ENCODE peak calls at places on chromosomes 11 and 22, in six cellular contexts. F is iPS DF 6.9, K is colonic mucosa, J is cardiac muscle cell, P is Karpas-422, L is heart right ventricle. W is an unnamed sample. For H3K9me3, the result is how much of the 10 kb centered on the place peaks cover.

GRCh38 chr11:117385906-117386305 is 58.3 kb downstream of the CEP164 start:
- DNase-seq in F (no peak), K (no peak), J (no peak), P (no peak), L (no peak), W (no peak)

GRCh38 chr11:69383946-69384547 is 90.1 kb downstream of the MYEOV start:
- DNase-seq in F (no peak), K (no peak), J (no peak), P (no peak), L (no peak), W (no peak)

GRCh38 chr11:119522609-119523008 is 99.6 kb upstream of the THY1 start:
- DNase-seq in F (no peak), K (no peak), J (no peak), P (no peak), L (no peak), W (no peak)

GRCh38 chr11:129117595-129118350 is 74.4 kb downstream of the ARHGAP32 start:
- DNase-seq in F (peak), K (peak), J (peak), P (peak), L (no peak), W (peak)

GRCh38 chr22:20494978-20495860 is at the start of gene KLHL22:
- DNase-seq in F (no peak), K (peak), J (peak), P (peak), L (peak), W (peak)

GRCh38 chr22:27377501-27377900 is 424.1 kb downstream of the MN1 start:
- DNase-seq in F (no peak), K (no peak), J (no peak), P (no peak), L (no peak), W (no peak)

GRCh38 chr11:128936546-128937275 is 6.0 kb downstream of the TP53AIP1 start:
- DNase-seq in F (peak), K (no peak), J (peak), P (no peak), L (no peak), W (no peak)

GRCh38 chr11:122879785-122880184 is 2.8 kb upstream of the JHY start:
- DNase-seq in F (no peak), K (no peak), J (peak), P (no peak), L (no peak), W (no peak)

GRCh38 chr11:77278595-77279506 is 22.6 kb downstream of the GDPD4 start:
- DNase-seq in F (no peak), K (no peak), J (no peak), P (no peak), L (no peak), W (no peak)

GRCh38 chr22:37569009-37569920 is 9.0 kb downstream of the CDC42EP1 start:
- DNase-seq in F (no peak), K (peak), J (no peak), P (no peak), L (no peak), W (no peak)

GRCh38 chr22:29216873-29217666 is 11.4 kb downstream of the EMID1 start:
- DNase-seq in F (no peak), K (no peak), J (no peak), P (no peak), L (no peak), W (no peak)

GRCh38 chr11:35621620-35622019 is 3.4 kb downstream of the FJX1 start:
- DNase-seq in F (no peak), K (no peak), J (no peak), P (no peak), L (no peak), W (no peak)

GRCh38 chr22:21834869-21835268 is 32.6 kb downstream of the MAPK1 start:
- DNase-seq in F (no peak), K (no peak), J (no peak), P (peak), L (no peak), W (no peak)

GRCh38 chr11:45560153-45560934 is 105.1 kb downstream of the CHST1 start:
- DNase-seq in F (no peak), K (no peak), J (peak), P (no peak), L (peak), W (no peak)

GRCh38 chr11:79461144-79461543 is 20.3 kb upstream of the TENM4 start:
- DNase-seq in F (no peak), K (no peak), J (peak), P (peak), L (no peak), W (no peak)

GRCh38 chr22:37751449-37752188 is 54.8 kb downstream of the TRIOBP start:
- DNase-seq in F (no peak), K (no peak), J (no peak), P (no peak), L (no peak), W (no peak)

GRCh38 chr11:12802418-12803085 is 128.3 kb downstream of the TEAD1 start:
- DNase-seq in F (no peak), K (peak), J (no peak), P (no peak), L (peak), W (no peak)

GRCh38 chr11:2515401-2516275 is 70.8 kb downstream of the KCNQ1 start:
- DNase-seq in F (no peak), K (peak), J (no peak), P (no peak), L (peak), W (no peak)

GRCh38 chr22:20316217-20316843 is 3.5 kb downstream of the DGCR6L start:
- DNase-seq in F (no peak), K (no peak), J (no peak), P (no peak), L (no peak), W (no peak)

DNA sequence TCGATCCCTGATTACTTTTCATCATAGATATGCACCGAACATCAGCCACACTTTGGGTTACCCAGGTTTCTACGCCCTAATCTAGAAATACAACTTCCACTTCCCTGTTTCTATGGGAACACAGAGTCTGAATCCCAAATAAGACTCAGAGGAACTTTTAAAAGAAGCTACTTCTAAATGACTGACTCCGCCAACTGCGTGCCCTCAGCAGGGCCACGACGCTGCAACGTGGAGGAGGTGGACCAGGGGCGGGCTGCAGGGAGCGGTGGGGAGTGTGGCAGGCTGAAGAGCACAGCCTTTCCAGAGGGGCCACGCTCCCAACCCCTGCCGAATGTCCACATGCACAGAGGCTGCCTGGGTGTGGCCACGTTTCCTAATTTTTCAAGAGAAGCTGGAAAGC is 304.0 kb downstream of the SHANK2 start:
- DNase-seq in F (no peak), K (no peak), J (no peak), P (no peak), L (no peak), W (no peak)
- H3K9me3 ChIP-seq in F (under half), K (under half), J (under half), P (under half), L (under half), W (under half)

GRCh38 chr22:40416636-40417035 is 46.2 kb downstream of the SGSM3 start:
- DNase-seq in F (no peak), K (no peak), J (no peak), P (no peak), L (no peak), W (no peak)

GRCh38 chr22:40417041-40417440 is 46.6 kb downstream of the SGSM3 start:
- DNase-seq in F (no peak), K (no peak), J (no peak), P (no peak), L (no peak), W (no peak)

GRCh38 chr22:40416267-40416570 is 45.8 kb downstream of the SGSM3 start:
- DNase-seq in F (no peak), K (no peak), J (no peak), P (no peak), L (no peak), W (no peak)

GRCh38 chr22:40414838-40415505 is 44.6 kb downstream of the SGSM3 start:
- DNase-seq in F (no peak), K (no peak), J (no peak), P (peak), L (no peak), W (no peak)

DNA sequence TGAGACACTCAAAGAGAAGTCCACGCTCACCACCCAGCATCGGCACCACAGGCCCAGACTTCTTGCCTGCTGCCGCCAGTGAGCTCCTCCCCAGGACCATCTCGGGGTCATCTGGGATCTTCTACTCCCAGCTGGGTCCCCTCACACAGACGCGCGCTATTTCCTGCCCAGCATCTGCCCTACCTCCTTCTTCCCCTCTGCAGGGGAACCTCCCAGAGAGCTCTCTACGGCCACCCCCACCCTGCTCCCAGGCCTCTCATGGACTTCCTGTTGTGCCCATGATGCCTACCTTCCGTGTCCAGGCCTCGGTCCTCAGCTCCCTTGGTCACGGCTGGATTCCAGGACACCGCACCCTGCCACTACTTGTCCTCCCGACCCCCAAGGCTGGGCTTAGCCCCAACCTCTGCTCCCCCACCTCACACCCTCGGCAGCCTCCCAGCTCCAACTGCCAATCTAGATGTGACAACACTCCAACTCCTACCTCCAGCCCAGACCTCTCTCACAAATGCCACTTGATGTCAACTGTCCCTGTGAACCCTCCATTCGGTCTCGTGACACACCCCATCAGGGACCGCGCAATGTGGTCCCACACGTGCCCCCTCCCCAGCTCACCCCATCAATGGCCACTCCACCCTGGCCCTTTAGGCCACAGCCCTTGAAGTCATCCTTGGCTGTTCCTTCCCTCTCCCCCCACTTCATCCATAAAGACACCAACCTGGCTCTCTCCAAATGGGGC is 45.3 kb downstream of the SGSM3 start:
- DNase-seq in F (no peak), K (no peak), J (no peak), P (peak), L (no peak), W (no peak)
- H3K4me3 ChIP-seq in F (no peak), K (no peak), J (no peak), P (peak), L (no peak), W (no peak)

GRCh38 chr11:48261600-48261999 is 2.1 kb upstream of the OR4X1 start:
- DNase-seq in F (no peak), K (no peak), J (no peak), P (no peak), L (no peak), W (no peak)
- H3K9me3 ChIP-seq in F (under half), K (under half), J (under half), P (under half), L (under half), W (under half)

GRCh38 chr11:63248966-63249365 is 5.6 kb upstream of the SLC22A25 start:
- DNase-seq in F (no peak), K (no peak), J (no peak), P (no peak), L (no peak), W (no peak)

GRCh38 chr11:63244862-63245261 is 1.5 kb upstream of the SLC22A25 start:
- DNase-seq in F (no peak), K (no peak), J (no peak), P (peak), L (no peak), W (no peak)

GRCh38 chr11:63246045-63246444 is 2.6 kb upstream of the SLC22A25 start:
- DNase-seq in F (no peak), K (no peak), J (no peak), P (no peak), L (no peak), W (no peak)

GRCh38 chr11:63251312-63251711 is 7.9 kb upstream of the SLC22A25 start:
- DNase-seq in F (no peak), K (no peak), J (no peak), P (no peak), L (no peak), W (no peak)

GRCh38 chr11:63250162-63251050 is 7.0 kb upstream of the SLC22A25 start:
- DNase-seq in F (no peak), K (no peak), J (no peak), P (no peak), L (no peak), W (no peak)
- H3K4me3 ChIP-seq in F (no peak), K (no peak), J (no peak), P (no peak), L (no peak), W (no peak)

GRCh38 chr22:49577168-49578060 is 250.3 kb downstream of the BRD1 start:
- DNase-seq in F (no peak), K (no peak), J (no peak), P (no peak), L (no peak), W (no peak)
- H3K9me3 ChIP-seq in F (under half), K (under half), J (under half), P (under half), L (under half), W (under half)

DNA sequence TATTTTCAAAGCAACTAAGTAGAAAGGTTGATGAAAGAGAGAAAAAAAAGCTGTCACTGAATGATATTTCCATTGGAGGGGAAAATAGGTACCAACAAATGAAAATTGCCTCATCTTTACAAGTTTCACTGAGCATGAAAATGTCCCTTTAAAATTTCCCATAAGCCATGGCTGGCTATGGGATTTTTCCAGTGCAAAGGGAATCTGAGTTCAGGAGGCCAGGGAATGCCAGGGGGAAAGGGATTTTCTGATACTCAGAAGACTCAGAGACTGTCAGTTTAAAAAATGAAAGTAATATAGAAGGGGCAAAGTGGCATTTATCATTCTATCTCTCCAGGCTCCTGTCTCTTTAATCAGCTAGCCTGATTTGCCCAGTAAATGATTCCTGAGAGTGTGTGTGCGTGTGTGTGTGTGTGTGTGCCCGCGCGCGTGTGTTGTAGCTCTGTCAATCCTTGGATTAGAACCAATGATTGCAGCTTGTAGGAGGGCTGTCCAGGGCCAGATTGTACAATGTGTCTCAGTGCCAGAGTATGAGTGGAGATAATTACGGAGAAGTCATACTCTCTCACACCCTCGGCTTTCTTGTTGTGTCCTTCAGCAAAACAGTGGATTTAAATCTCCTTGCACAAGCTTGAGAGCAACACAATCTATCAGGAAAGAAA is at the start of gene NTM:
- DNase-seq in F (no peak), K (peak), J (peak), P (no peak), L (peak), W (no peak)
- H3K4me3 ChIP-seq in F (no peak), K (no peak), J (no peak), P (no peak), L (no peak), W (no peak)

DNA sequence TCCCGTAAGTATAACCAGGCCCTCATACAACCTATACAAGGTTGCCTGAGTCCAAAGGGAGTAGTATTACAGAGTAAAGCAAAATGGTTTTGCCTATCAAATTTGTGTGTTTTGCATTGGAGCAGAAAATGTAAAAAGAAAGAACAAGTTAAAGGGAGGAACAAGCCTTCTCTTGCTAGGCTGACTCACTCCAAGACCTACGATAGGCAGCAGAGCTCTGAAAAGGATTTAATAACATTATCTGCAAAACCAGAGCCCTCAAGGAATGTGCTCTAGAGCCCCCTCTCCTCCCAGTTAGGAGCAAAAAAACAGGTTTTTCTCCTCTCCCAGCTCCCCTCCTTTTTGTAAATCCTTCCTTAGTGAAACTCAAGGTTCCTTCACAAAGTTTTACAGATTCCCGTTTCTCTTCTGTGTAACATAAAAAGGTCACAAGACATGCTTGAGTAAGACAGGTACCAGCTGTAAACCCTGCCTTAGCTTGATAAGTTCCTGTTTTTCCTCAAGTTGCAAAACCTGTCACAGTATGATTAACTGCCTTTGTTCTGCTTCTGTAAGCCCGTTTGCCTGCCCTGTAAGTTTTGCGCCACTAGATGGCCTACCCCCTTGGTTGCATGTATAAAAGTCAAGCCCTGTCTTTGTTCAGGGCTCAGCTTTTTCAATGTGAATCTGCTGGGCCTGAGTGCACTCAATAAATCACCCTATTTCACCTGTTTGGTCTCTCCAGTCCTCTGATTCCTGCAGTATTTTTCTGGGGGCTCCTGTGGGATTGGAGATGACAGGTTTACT is 498.2 kb downstream of the KCNA4 start:
- DNase-seq in F (peak), K (no peak), J (no peak), P (peak), L (no peak), W (no peak)
- H3K9me3 ChIP-seq in F (under half), K (under half), J (under half), P (under half), L (under half), W (under half)

GRCh38 chr11:33801821-33802413 is 27.6 kb upstream of the FBXO3 start:
- DNase-seq in F (no peak), K (no peak), J (no peak), P (no peak), L (no peak), W (no peak)
- H3K4me3 ChIP-seq in F (peak), K (no peak), J (peak), P (no peak), L (no peak), W (no peak)

W was measured in CD4-positive, alpha-beta memory T cell.